ENCODE peak calls at places on chromosome 15, in four cellular contexts. One of them, this sample, is unnamed.
A peak's percentile ranks its signal among the peaks of the same experiment; 100 is the strongest.

GRCh38 chr15:59587085-59587826 is 24.3 kb upstream of the GCNT3 start:
- DNase-seq in pons: no peak
- DNase-seq in GM12891: no peak
- DNase-seq in NCI-H2081: peak; percentile 52
- DNase-seq in this sample: no peak

GRCh38 chr15:62824111-62824737 is 218.3 kb upstream of the TPM1 start:
- DNase-seq in pons: no peak
- DNase-seq in GM12891: no peak
- DNase-seq in NCI-H2081: no peak
- DNase-seq in this sample: peak; percentile 31

GRCh38 chr15:40098489-40099261 is 10.0 kb downstream of the BMF start:
- DNase-seq in pons: peak; percentile 92
- DNase-seq in GM12891: peak; percentile 80
- DNase-seq in NCI-H2081: peak; percentile 95
- DNase-seq in this sample: peak; percentile 93

GRCh38 chr15:39075311-39075710 is 505.6 kb upstream of the THBS1 start:
- DNase-seq in pons: no peak
- DNase-seq in GM12891: no peak
- DNase-seq in NCI-H2081: no peak
- DNase-seq in this sample: no peak

GRCh38 chr15:75705854-75706681 is 6.6 kb downstream of the CSPG4 start:
- DNase-seq in pons: no peak
- DNase-seq in GM12891: no peak
- DNase-seq in NCI-H2081: no peak
- DNase-seq in this sample: no peak

GRCh38 chr15:77282333-77282732 is 137.6 kb downstream of the PEAK1 start:
- DNase-seq in pons: peak; percentile 18
- DNase-seq in GM12891: no peak
- DNase-seq in NCI-H2081: no peak
- DNase-seq in this sample: no peak

GRCh38 chr15:78266229-78266628 is 1.9 kb downstream of the DNAJA4 start:
- DNase-seq in pons: no peak
- DNase-seq in GM12891: no peak
- DNase-seq in NCI-H2081: peak; percentile 48
- DNase-seq in this sample: no peak

GRCh38 chr15:70833897-70834765 is 19.8 kb downstream of the LARP6 start:
- DNase-seq in pons: no peak
- DNase-seq in GM12891: no peak
- DNase-seq in NCI-H2081: peak; percentile 84
- DNase-seq in this sample: peak; percentile 33

GRCh38 chr15:25242166-25242879 is 196.5 kb downstream of the UBE3A start:
- DNase-seq in pons: no peak
- DNase-seq in GM12891: no peak
- DNase-seq in NCI-H2081: no peak
- DNase-seq in this sample: no peak

This sample was measured in H54.